ENCODE peak calls at places on chromosomes 11 and 22, in four cellular contexts. U is fibroblast of villous mesenchyme, P is kidney, D is fibroblast of the aortic adventitia. S is an unnamed sample.

GRCh38 chr11:133536198-133536597 is 3.9 kb upstream of the OPCML start:
- DNase-seq in U (no peak), P (no peak), D (no peak), S (no peak)

GRCh38 chr11:75233688-75234295 is 6.8 kb upstream of the TPBGL start:
- DNase-seq in U (peak; percentile 52), P (no peak), D (peak; percentile 71), S (peak; percentile 76)

GRCh38 chr11:14041040-14041439 is 78.5 kb downstream of the SPON1 start:
- DNase-seq in U (peak; percentile 14), P (no peak), D (no peak), S (peak; percentile 1)

GRCh38 chr11:83037877-83038276 is 33.8 kb downstream of the RAB30 start:
- DNase-seq in U (peak; percentile 40), P (no peak), D (peak; percentile 51), S (no peak)

GRCh38 chr22:24521791-24522245 is 26.7 kb downstream of the UPB1 start:
- DNase-seq in U (peak; percentile 48), P (peak; percentile 71), D (peak; percentile 59), S (peak; percentile 84)

GRCh38 chr11:95144313-95145235 is 54.9 kb downstream of the ENDOD1 start:
- DNase-seq in U (peak; percentile 18), P (no peak), D (peak; percentile 86), S (no peak)

GRCh38 chr22:27113211-27114030 is 456.0 kb downstream of the MIAT start:
- DNase-seq in U (peak; percentile 90), P (no peak), D (peak; percentile 96), S (peak; percentile 90)

GRCh38 chr11:69449320-69450063 is 32.0 kb upstream of the LINC01488 start:
- DNase-seq in U (peak; percentile 76), P (peak; percentile 91), D (peak; percentile 15), S (peak; percentile 29)

GRCh38 chr11:81000334-81001100 is 1559.7 kb upstream of the TENM4 start:
- DNase-seq in U (no peak), P (no peak), D (no peak), S (no peak)

GRCh38 chr11:62553839-62554361 is 7.3 kb upstream of the AHNAK start:
- DNase-seq in U (no peak), P (no peak), D (peak; percentile 78), S (peak; percentile 62)

GRCh38 chr11:121741954-121742361 is 289.2 kb upstream of the SORL1-AS1 start:
- DNase-seq in U (peak; percentile 77), P (peak; percentile 86), D (peak; percentile 100), S (peak; percentile 64)

GRCh38 chr22:32281092-32281491 is 25.9 kb upstream of the SLC5A4 start:
- DNase-seq in U (no peak), P (no peak), D (peak; percentile 2), S (peak; percentile 90)

GRCh38 chr11:5703741-5704536 is 14.3 kb downstream of the TRIM22 start:
- DNase-seq in U (no peak), P (no peak), D (no peak), S (no peak)

GRCh38 chr11:20876738-20877137 is 207.4 kb downstream of the NELL1 start:
- DNase-seq in U (no peak), P (no peak), D (no peak), S (no peak)

GRCh38 chr11:2778630-2779498 is 79.1 kb upstream of the KCNQ1OT1 start:
- DNase-seq in U (peak; percentile 89), P (peak; percentile 93), D (peak; percentile 79), S (peak; percentile 26)

GRCh38 chr11:123018702-123019101 is 37.1 kb upstream of the BSX start:
- DNase-seq in U (no peak), P (no peak), D (no peak), S (no peak)

GRCh38 chr11:123020968-123021367 is 39.3 kb upstream of the BSX start:
- DNase-seq in U (peak; percentile 48), P (no peak), D (peak; percentile 51), S (peak; percentile 81)
- TF ChIP-seq CTCF in U (peak; percentile 74), P (peak; percentile 45), D (peak; percentile 77), S (peak; percentile 90)

GRCh38 chr11:721347-721912 is 15.4 kb downstream of the EPS8L2 start:
- DNase-seq in U (no peak), P (no peak), D (no peak), S (no peak)
- H3K4me3 ChIP-seq in U (no peak overlapping the region), P (no peak overlapping the region), D (no peak overlapping the region), S (no peak overlapping the region)

DNA sequence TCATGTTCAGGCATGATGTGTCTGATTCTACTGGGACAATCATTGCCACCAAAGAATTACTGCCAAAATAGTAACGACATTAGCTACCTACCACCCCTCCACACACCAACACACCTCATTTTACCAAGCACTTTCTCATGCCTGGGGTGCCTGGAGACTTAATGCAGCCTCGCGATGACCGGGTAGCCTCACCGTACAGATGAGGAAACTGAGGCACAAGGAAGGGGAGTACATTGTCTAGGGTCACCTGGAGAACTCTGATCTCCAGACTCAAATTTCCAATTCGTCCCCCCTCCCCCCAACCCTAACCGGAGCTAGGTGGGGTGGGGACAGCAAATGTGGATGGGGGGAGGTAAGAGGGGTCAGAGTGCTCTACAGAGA is 2.7 kb upstream of the RTN4RL2 start:
- DNase-seq in U (no peak), P (peak; percentile 21), D (no peak), S (no peak)
- TF ChIP-seq CTCF in U (no peak), P (no peak), D (no peak), S (no peak)

DNA sequence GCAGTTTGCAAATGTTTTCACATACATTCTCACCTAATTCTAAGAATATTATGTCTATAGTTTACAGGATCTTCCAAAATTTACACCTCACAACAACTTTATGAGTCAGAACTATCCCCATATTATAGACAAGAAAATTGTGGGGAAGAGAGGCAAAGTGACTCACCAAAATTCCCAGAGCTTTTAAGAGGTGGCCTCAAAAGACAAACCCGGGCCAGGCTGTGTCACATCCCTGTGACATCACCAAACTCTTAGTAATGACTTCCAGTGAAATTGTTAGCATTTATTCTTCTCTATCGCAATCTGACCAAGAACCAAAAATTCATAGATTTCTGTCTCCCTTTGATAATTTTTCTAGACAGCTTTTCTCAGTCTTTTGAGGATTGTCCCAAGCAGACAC is 134.4 kb downstream of the SNX19 start:
- DNase-seq in U (peak; percentile 28), P (no peak), D (peak; percentile 70), S (no peak)
- H3K4me3 ChIP-seq in U (no peak overlapping the region), P (no peak overlapping the region), D (no peak overlapping the region), S (no peak overlapping the region)

DNA sequence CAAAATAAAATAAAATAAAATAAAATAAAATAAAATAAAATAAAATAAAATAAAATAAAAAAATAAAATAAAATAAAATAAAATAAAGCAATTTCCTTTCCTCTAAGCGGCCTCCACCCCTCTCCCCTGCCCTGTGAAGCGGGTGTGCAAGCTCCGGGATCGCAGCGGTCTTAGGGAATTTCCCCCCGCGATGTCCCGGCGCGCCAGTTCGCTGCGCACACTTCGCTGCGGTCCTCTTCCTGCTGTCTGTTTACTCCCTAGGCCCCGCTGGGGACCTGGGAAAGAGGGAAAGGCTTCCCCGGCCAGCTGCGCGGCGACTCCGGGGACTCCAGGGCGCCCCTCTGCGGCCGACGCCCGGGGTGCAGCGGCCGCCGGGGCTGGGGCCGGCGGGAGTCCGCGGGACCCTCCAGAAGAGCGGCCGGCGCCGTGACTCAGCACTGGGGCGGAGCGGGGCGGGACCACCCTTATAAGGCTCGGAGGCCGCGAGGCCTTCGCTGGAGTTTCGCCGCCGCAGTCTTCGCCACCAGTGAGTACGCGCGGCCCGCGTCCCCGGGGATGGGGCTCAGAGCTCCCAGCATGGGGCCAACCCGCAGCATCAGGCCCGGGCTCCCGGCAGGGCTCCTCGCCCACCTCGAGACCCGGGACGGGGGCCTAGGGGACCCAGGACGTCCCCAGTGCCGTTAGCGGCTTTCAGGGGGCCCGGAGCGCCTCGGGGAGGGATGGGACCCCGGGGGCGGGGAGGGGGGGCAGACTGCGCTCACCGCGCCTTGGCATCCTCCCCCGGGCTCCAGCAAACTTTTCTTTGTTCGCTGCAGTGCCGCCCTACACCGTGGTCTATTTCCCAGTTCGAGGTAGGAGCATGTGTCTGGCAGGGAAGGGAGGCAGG is at the start of gene GSTP1:
- DNase-seq in U (peak; percentile 93), P (peak; percentile 98), D (peak; percentile 85), S (peak; percentile 88)
- TF ChIP-seq CTCF in U (peak; percentile 68), P (peak; percentile 43), D (peak; percentile 57), S (peak; percentile 48)

GRCh38 chr22:19842386-19843106 is 12.1 kb downstream of the GNB1L start:
- DNase-seq in U (no peak), P (no peak), D (no peak), S (no peak)
- H3K4me3 ChIP-seq in U (no peak overlapping the region), P (no peak overlapping the region), D (no peak overlapping the region), S (no peak overlapping the region)

GRCh38 chr22:44328326-44328725 is 15.6 kb upstream of the SHISAL1 start:
- DNase-seq in U (no peak), P (no peak), D (no peak), S (no peak)

GRCh38 chr22:44328762-44329161 is 16.0 kb upstream of the SHISAL1 start:
- DNase-seq in U (no peak), P (no peak), D (no peak), S (no peak)

GRCh38 chr22:44326549-44326881 is 13.8 kb upstream of the SHISAL1 start:
- DNase-seq in U (no peak), P (no peak), D (no peak), S (no peak)

GRCh38 chr22:44329179-44329796 is 16.5 kb upstream of the SHISAL1 start:
- DNase-seq in U (no peak), P (no peak), D (no peak), S (peak; percentile 13)

GRCh38 chr22:44325718-44326548 is 13.2 kb upstream of the SHISAL1 start:
- DNase-seq in U (peak; percentile 64), P (no peak), D (peak; percentile 78), S (peak; percentile 68)
- TF ChIP-seq CTCF in U (peak; percentile 51), P (no peak), D (peak; percentile 68), S (peak; percentile 72)

GRCh38 chr22:42769238-42769573 is 48.5 kb upstream of the A4GALT start:
- DNase-seq in U (no peak), P (no peak), D (no peak), S (no peak)

GRCh38 chr22:42768385-42769035 is 47.8 kb upstream of the A4GALT start:
- DNase-seq in U (no peak), P (no peak), D (no peak), S (no peak)

GRCh38 chr22:42770941-42771647 is 50.4 kb upstream of the A4GALT start:
- DNase-seq in U (no peak), P (no peak), D (no peak), S (no peak)

GRCh38 chr22:42770448-42770726 is 49.7 kb upstream of the A4GALT start:
- DNase-seq in U (no peak), P (no peak), D (no peak), S (no peak)

DNA sequence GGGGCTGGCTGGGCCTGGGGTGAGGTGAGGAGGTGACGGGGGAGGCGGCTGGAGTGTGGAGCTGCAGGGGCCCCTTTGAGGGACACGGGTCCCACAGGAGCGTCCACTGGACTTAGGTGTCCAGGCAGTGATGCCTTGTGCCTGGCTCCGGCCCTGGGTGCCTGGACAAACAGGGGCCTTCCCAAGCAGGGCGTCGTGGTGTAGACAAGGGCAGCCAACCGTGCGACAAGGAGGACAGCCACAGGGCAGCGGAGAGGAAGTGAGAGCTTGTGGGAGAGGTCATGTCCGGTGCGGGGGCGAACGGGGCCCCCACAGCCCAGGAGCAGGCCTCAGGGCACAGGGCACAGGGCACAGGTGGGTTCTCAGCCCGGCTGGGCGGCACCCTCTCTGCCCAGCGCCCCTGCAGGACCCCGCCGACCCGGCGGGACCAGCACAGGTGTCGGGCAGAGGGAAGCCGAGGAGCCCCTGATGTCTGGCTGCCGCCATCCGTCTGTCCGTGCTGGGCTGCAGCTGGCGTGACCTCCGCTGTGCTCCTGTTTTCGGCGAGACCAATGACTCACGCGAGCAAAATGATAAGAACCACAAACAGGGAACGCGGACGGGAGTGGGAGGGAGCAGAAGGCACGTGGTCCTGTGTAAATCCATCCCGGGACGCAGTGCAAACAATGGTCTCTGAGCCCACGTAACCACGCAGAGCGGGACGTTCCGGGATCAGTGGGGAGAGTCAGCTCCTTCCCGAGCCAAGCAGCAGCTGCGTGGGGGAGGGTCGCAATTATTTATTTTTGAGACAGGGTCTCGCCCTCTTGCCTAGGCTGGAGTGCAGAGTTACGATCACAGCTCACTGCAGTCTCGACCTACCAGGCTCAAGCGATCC is 49.1 kb upstream of the A4GALT start:
- DNase-seq in U (peak; percentile 95), P (peak; percentile 90), D (peak; percentile 91), S (peak; percentile 89)
- H3K4me3 ChIP-seq in U (peak overlapping the region; percentile 30), P (peak overlapping the region; percentile 52), D (no peak overlapping the region), S (peak overlapping the region; percentile 31)